ENCODE peak calls at places on chromosomes 5 and 9, in five cellular contexts. Q, J, M, W and D are unnamed samples.

GRCh38 chr9:87115790-87116189 is 168.5 kb upstream of the GAS1 start:
- DNase-seq in Q (no peak), W (no peak), M (no peak), J (no peak), D (no peak)

GRCh38 chr5:150449491-150450339 is at the start of gene RPS14:
- DNase-seq in Q (peak; percentile 93), M (peak; percentile 90), J (peak; percentile 89), W (peak; percentile 96), D (peak; percentile 97)

GRCh38 chr5:33102551-33102950 is 338.2 kb upstream of the TARS1 start:
- DNase-seq in J (no peak), W (no peak), M (no peak), Q (no peak), D (no peak)

GRCh38 chr9:104280216-104280585 is 186.1 kb downstream of the SMC2 start:
- DNase-seq in W (no peak), M (peak; percentile 45), Q (no peak), J (no peak), D (no peak)

GRCh38 chr5:150622157-150622556 is 18.3 kb upstream of the SYNPO start:
- DNase-seq in W (no peak), M (no peak), Q (no peak), J (no peak), D (peak; percentile 46)

GRCh38 chr9:120894404-120895226 is 17.6 kb upstream of the PHF19 start:
- DNase-seq in W (no peak), Q (peak; percentile 63), M (no peak), J (no peak), D (peak; percentile 70)

GRCh38 chr5:41822036-41822435 is 48.2 kb downstream of the OXCT1 start:
- DNase-seq in Q (peak; percentile 8), J (no peak), W (no peak), M (no peak), D (no peak)

GRCh38 chr5:134561871-134562296 is 36.4 kb downstream of the JADE2 start:
- DNase-seq in Q (peak; percentile 69), J (peak; percentile 7), M (peak; percentile 33), W (no peak), D (peak; percentile 50)

GRCh38 chr5:153094333-153094732 is 396.1 kb upstream of the GRIA1 start:
- DNase-seq in M (no peak), W (no peak), J (no peak), Q (no peak), D (no peak)

GRCh38 chr5:169251685-169252084 is 49.3 kb downstream of the SLIT3 start:
- DNase-seq in W (no peak), J (no peak), M (no peak), Q (no peak), D (peak; percentile 58)

GRCh38 chr9:79977510-79978197 is 405.9 kb downstream of the TLE4 start:
- DNase-seq in J (no peak), M (no peak), W (no peak), Q (no peak), D (no peak)

GRCh38 chr5:38600334-38601045 is 44.0 kb upstream of the LIFR start:
- DNase-seq in W (no peak), M (peak; percentile 63), J (no peak), Q (no peak), D (no peak)

GRCh38 chr5:68087866-68088265 is 127.7 kb upstream of the PIK3R1 start:
- DNase-seq in J (no peak), W (no peak), Q (no peak), M (no peak), D (peak; percentile 32)

GRCh38 chr5:154285661-154286408 is 95.3 kb downstream of the GALNT10 start:
- DNase-seq in Q (peak; percentile 18), J (no peak), W (no peak), M (peak; percentile 78), D (peak; percentile 74)

GRCh38 chr9:14585730-14586473 is 107.3 kb downstream of the ZDHHC21 start:
- DNase-seq in J (no peak), M (no peak), Q (no peak), W (peak; percentile 83), D (no peak)

GRCh38 chr5:93924628-93925027 is 183.2 kb upstream of the POU5F2 start:
- DNase-seq in J (no peak), M (no peak), W (no peak), Q (no peak), D (peak; percentile 32)

GRCh38 chr9:133731876-133732321 is 6.3 kb downstream of the SARDH start:
- DNase-seq in M (peak; percentile 45), J (peak; percentile 49), W (no peak), Q (peak; percentile 84), D (peak; percentile 54)

GRCh38 chr9:7185612-7186011 is 427.8 kb downstream of the KDM4C start:
- DNase-seq in Q (peak; percentile 23), J (peak; percentile 74), W (no peak), M (peak; percentile 75), D (peak; percentile 84)

GRCh38 chr5:173970878-173971650 is 17.9 kb upstream of the C5orf47 start:
- DNase-seq in W (no peak), J (no peak), Q (no peak), M (no peak), D (peak; percentile 56)

GRCh38 chr9:35538361-35539234 is 48.7 kb downstream of the RUSC2 start:
- DNase-seq in Q (peak; percentile 76), J (no peak), W (no peak), M (no peak), D (peak; percentile 90)

GRCh38 chr5:93600409-93601052 is 17.5 kb downstream of the NR2F1 start:
- DNase-seq in W (no peak), J (no peak), Q (peak; percentile 27), M (no peak), D (no peak)

GRCh38 chr9:124557895-124558294 is 50.7 kb upstream of the NR5A1 start:
- DNase-seq in J (no peak), M (no peak), W (no peak), Q (no peak), D (no peak)

GRCh38 chr5:132060501-132061161 is at the start of gene IL3:
- DNase-seq in Q (no peak), W (no peak), M (no peak), J (no peak), D (no peak)

GRCh38 chr5:1746371-1747078 is 53.1 kb downstream of the MRPL36 start:
- DNase-seq in M (no peak), J (no peak), W (no peak), Q (no peak), D (no peak)

GRCh38 chr9:131776036-131776435 is 36.2 kb upstream of the RAPGEF1 start:
- DNase-seq in J (no peak), Q (no peak), M (no peak), W (no peak), D (no peak)

GRCh38 chr5:1547236-1547635 is 23.5 kb upstream of the LPCAT1 start:
- DNase-seq in J (no peak), M (no peak), Q (no peak), W (no peak), D (no peak)

GRCh38 chr5:138974227-138975063 is 99.3 kb upstream of the LRRTM2 start:
- DNase-seq in M (no peak), Q (peak; percentile 34), W (no peak), J (no peak), D (peak; percentile 87)

GRCh38 chr5:138972230-138972629 is 97.1 kb upstream of the LRRTM2 start:
- DNase-seq in W (no peak), Q (no peak), M (no peak), J (no peak), D (peak; percentile 36)

GRCh38 chr5:138978085-138978484 is 103.0 kb upstream of the LRRTM2 start:
- DNase-seq in W (no peak), M (no peak), Q (no peak), J (no peak), D (peak; percentile 36)

GRCh38 chr5:138972836-138973235 is 97.7 kb upstream of the LRRTM2 start:
- DNase-seq in Q (peak; percentile 28), W (no peak), M (no peak), J (no peak), D (no peak)

DNA sequence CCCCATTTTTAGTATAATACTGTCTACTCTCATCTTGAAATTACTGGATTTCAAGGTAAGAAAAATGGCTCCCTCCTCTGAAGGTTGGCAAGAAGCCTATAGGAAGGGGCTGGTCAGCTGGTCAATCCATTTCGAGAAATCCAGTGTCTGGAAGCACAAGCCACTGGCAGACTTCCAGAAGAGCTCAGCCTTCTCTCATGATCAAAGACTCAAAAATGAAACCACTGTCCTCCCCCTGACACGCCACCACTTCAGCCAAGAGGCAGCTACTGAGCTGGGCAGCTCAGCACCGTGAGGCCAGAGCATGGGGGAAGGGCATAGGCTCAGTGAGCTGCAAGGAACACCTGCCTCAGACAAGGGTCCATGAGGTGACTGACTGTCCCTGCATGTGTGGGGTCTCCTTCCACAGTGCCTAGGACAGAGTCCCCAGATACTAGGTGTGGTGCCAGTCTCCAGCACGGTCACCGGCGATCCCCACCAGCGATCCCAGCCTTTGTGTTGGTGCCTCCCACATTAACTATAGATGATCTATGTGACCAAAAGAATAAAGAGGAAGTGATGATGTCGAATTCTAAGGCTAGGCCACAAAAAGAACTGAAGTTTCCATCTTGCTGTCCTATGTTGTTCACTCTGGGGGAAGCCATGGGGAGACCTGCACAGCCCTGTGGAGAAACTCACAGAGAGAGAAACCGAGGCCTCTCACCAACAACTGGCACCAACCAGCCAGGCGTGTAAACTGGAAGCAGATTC is 100.1 kb upstream of the LRRTM2 start:
- DNase-seq in M (no peak), Q (no peak), J (no peak), W (no peak), D (peak; percentile 87)
- H3K9ac ChIP-seq in M (no peak overlapping the region), Q (no peak overlapping the region), J (no peak overlapping the region), W (no peak overlapping the region), D (peak overlapping the region; percentile 39)

GRCh38 chr5:171953860-171954701 is 52.4 kb downstream of the FBXW11 start:
- DNase-seq in Q (no peak), M (peak; percentile 87), J (peak; percentile 54), W (no peak), D (peak; percentile 76)
- TF ChIP-seq EZH2phosphoT487 in Q (no peak), M (no peak), J (no peak), W (no peak), D (no peak)

DNA sequence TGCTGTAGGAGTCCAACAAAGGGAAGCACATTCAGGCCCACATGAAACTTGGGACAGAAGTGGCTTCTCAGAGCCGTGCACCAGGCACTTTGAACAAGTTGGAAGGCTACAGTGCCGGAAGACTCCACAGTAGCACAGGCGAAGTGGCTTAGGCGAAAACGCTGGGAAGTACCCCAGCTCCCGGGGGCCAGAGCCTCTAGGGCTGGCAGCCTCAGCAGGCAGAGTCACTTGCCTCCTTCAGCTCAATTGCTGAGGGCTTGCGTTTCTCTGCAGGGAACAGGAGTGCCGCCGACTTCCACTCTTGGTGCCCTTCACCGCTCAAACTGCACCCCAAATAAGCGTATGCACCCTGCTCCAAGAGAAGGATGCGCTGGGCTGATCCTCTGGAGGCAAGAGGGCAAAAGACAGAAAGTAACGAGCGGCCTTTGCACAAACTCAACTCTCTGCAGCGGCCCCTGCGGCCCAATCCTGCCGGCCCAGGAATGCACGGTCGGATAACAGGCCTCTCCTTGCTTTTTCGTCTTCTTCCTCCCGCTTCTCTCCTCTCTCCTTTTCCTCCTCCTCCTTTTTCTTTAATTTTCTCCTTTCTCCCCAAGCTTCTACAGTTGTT is 1.2 kb upstream of the S1PR3 start:
- DNase-seq in Q (peak; percentile 73), W (no peak), M (no peak), J (no peak), D (no peak)
- H3K4me2 ChIP-seq in Q (peak overlapping the region; percentile 98), W (no peak overlapping the region), M (no peak overlapping the region), J (no peak overlapping the region), D (no peak overlapping the region)

DNA sequence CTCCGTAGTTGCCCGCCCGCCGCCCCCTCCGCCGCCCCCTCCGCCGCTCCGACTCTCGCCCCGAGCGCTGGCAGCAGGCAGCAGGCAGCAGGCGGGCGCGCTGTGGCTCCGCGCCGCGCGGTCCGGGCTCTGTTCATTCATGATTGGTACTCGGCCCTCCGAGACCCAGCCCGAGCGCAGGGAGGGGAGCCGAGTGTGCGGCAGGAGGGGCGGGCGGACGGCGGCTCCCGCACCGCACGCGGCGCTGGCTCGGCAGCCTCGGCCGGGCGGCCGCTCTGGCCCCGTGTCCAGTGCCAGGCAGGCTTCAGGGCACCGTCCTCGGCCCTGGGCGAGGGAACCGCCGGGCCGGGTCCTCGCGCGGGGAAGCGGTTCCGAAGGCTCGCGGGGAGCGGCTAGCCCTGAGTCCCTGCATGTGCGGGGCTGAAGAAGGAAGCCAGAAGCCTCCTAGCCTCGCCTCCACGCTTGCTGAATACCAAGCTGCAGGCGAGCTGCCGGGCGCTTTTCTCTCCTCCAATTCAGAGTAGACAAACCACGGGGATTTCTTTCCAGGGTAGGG is at the start of gene KCNIP1:
- DNase-seq in Q (peak; percentile 87), M (no peak), J (no peak), W (no peak), D (peak; percentile 42)
- H3K9ac ChIP-seq in Q (no peak within 1 kb of the TSS), M (no peak within 1 kb of the TSS), J (no peak within 1 kb of the TSS), W (no peak within 1 kb of the TSS), D (no peak within 1 kb of the TSS)